ENCODE peak calls at places on chromosomes 13 and 19, in nine cellular contexts. K is endothelial cell, D is HCT116, F is AG09309, B is sigmoid colon, R is dorsolateral prefrontal cortex, V is kidney epithelial cell, P is astrocyte of the spinal cord, M is epithelial cell of esophagus. O is an unnamed sample.

GRCh38 chr13:21934309-21934708 is 263.4 kb downstream of the FGF9 start:
- DNase-seq in K (no peak), D (no peak), F (no peak), B (no peak), R (no peak), V (no peak), P (no peak), M (no peak), O (no peak)

GRCh38 chr19:28061111-28061510 is 1151.8 kb downstream of the UQCRFS1 start:
- DNase-seq in K (no peak), D (no peak), F (no peak), B (no peak), R (no peak), V (no peak), P (no peak), M (no peak), O (no peak)

GRCh38 chr19:41887711-41888382 is 4.9 kb downstream of the ARHGEF1 start:
- DNase-seq in K (no peak), D (peak), F (no peak), B (no peak), R (peak), V (peak), P (peak), M (peak), O (no peak)

GRCh38 chr19:13024126-13024957 is 29.1 kb downstream of the NFIX start:
- DNase-seq in K (no peak), D (no peak), F (no peak), B (peak), R (no peak), V (no peak), P (no peak), M (no peak), O (peak)

GRCh38 chr19:19115954-19116353 is 22.3 kb downstream of the TMEM161A start:
- DNase-seq in K (peak), D (no peak), F (no peak), B (no peak), R (no peak), V (no peak), P (no peak), M (no peak), O (peak)

GRCh38 chr19:16111160-16111908 is at the start of gene RAB8A:
- DNase-seq in K (peak), D (peak), F (peak), B (peak), R (peak), V (peak), P (peak), M (peak), O (peak)

GRCh38 chr19:57803594-57804325 is 11.0 kb downstream of the ZNF552 start:
- DNase-seq in K (peak), D (peak), F (peak), B (no peak), R (no peak), V (peak), P (peak), M (peak), O (peak)

GRCh38 chr13:83827338-83827737 is 54.9 kb downstream of the SLITRK1 start:
- DNase-seq in K (no peak), D (no peak), F (no peak), B (no peak), R (no peak), V (no peak), P (no peak), M (peak), O (no peak)

GRCh38 chr13:21569686-21570085 is 34.3 kb downstream of the MICU2 start:
- DNase-seq in K (no peak), D (no peak), F (no peak), B (no peak), R (no peak), V (no peak), P (no peak), M (no peak), O (no peak)

GRCh38 chr19:39827216-39827615 is 6.7 kb downstream of the DYRK1B start:
- DNase-seq in K (no peak), D (no peak), F (no peak), B (no peak), R (no peak), V (no peak), P (no peak), M (no peak), O (no peak)

GRCh38 chr13:43544011-43544410 is 242.8 kb downstream of the ENOX1 start:
- DNase-seq in K (no peak), D (no peak), F (no peak), B (peak), R (no peak), V (no peak), P (peak), M (peak), O (no peak)

GRCh38 chr13:48258430-48258829 is 25.4 kb downstream of the ITM2B start:
- DNase-seq in K (no peak), D (no peak), F (no peak), B (no peak), R (no peak), V (no peak), P (no peak), M (no peak), O (no peak)

GRCh38 chr13:78604782-78605611 is 1.6 kb upstream of the POU4F1 start:
- DNase-seq in K (no peak), D (no peak), F (no peak), B (no peak), R (no peak), V (no peak), P (no peak), M (peak), O (no peak)

GRCh38 chr19:49423985-49424303 is 703 bp upstream of the PTH2 start:
- DNase-seq in K (no peak), D (no peak), F (no peak), B (no peak), R (no peak), V (no peak), P (no peak), M (no peak), O (no peak)

GRCh38 chr13:38866649-38867048 is 124.0 kb downstream of the STOML3 start:
- DNase-seq in K (no peak), D (no peak), F (no peak), B (no peak), R (no peak), V (no peak), P (no peak), M (peak), O (peak)

GRCh38 chr13:50732712-50733111 is 110.8 kb downstream of the DLEU7 start:
- DNase-seq in K (no peak), D (no peak), F (peak), B (no peak), R (no peak), V (no peak), P (peak), M (peak), O (no peak)

GRCh38 chr19:29475469-29475868 is 50.3 kb upstream of the VSTM2B start:
- DNase-seq in K (no peak), D (no peak), F (no peak), B (no peak), R (no peak), V (no peak), P (no peak), M (no peak), O (no peak)

GRCh38 chr19:38880882-38881609 is 3.0 kb upstream of the RINL start:
- DNase-seq in K (no peak), D (no peak), F (no peak), B (no peak), R (no peak), V (no peak), P (no peak), M (no peak), O (no peak)

GRCh38 chr13:29545988-29546387 is 49.5 kb downstream of the SLC7A1 start:
- DNase-seq in K (no peak), D (no peak), F (no peak), B (no peak), R (no peak), V (no peak), P (no peak), M (no peak), O (no peak)

GRCh38 chr13:106348032-106348431 is 187.4 kb downstream of the EFNB2 start:
- DNase-seq in K (no peak), D (peak), F (no peak), B (no peak), R (no peak), V (peak), P (peak), M (peak), O (peak)

GRCh38 chr13:79392882-79393563 is 13.0 kb downstream of the RBM26 start:
- DNase-seq in K (no peak), D (no peak), F (no peak), B (no peak), R (no peak), V (no peak), P (peak), M (peak), O (no peak)

GRCh38 chr13:30196025-30196424 is 111.3 kb downstream of the KATNAL1 start:
- DNase-seq in K (no peak), D (peak), F (no peak), B (no peak), R (no peak), V (no peak), P (peak), M (no peak), O (peak)

GRCh38 chr19:39599116-39599515 is 3.2 kb upstream of the LGALS13 start:
- DNase-seq in K (peak), D (no peak), F (no peak), B (no peak), R (no peak), V (no peak), P (peak), M (peak), O (peak)

GRCh38 chr19:42879613-42880012 is at the start of gene PSG1:
- DNase-seq in K (no peak), D (no peak), F (no peak), B (no peak), R (no peak), V (no peak), P (no peak), M (no peak), O (no peak)

GRCh38 chr19:11902228-11902627 is 14.6 kb downstream of the ZNF69 start:
- DNase-seq in K (no peak), D (no peak), F (no peak), B (no peak), R (no peak), V (no peak), P (no peak), M (no peak), O (no peak)

GRCh38 chr13:46100191-46100877 is 4.5 kb downstream of the CPB2 start:
- DNase-seq in K (no peak), D (no peak), F (no peak), B (no peak), R (no peak), V (no peak), P (no peak), M (peak), O (no peak)

GRCh38 chr13:98390086-98390697 is 186.7 kb downstream of the STK24 start:
- DNase-seq in K (no peak), D (no peak), F (no peak), B (no peak), R (no peak), V (no peak), P (peak), M (no peak), O (no peak)

GRCh38 chr19:10678813-10679212 is 22.4 kb upstream of the QTRT1 start:
- DNase-seq in K (no peak), D (no peak), F (no peak), B (no peak), R (no peak), V (no peak), P (no peak), M (no peak), O (no peak)

DNA sequence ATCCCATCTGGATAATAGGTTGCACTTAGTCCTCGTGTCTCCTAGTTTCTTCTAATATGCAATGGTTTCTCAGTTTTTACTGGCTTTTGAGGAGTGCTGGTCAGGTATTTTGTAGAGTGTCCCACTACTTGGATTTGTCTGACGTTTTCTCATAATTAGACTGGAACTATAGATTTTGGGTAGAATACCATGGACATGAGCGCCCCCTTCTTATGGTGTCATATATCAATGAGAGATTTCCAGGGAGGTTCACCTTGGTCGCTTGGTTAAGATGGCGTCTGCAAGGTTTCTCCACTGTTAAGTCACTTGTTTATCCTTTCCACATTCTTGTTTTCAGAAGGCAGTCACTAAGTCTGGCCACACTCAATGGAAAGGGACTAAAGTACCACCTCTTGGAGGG is 6.7 kb downstream of the SOHLH2 start:
- DNase-seq in K (no peak), D (no peak), F (no peak), B (no peak), R (no peak), V (no peak), P (no peak), M (no peak), O (no peak)
- TF ChIP-seq CTCF in K (no peak), D (no peak), F (no peak), B (no peak), R (no peak), V (peak), P (no peak), M (no peak), O (no peak)

GRCh38 chr19:1177322-1178114 is 3.5 kb upstream of the SBNO2 start:
- DNase-seq in K (no peak), D (peak), F (peak), B (peak), R (no peak), V (peak), P (peak), M (peak), O (peak)
- TF ChIP-seq CTCF in K (no peak), D (no peak), F (peak), B (no peak), R (no peak), V (peak), P (peak), M (peak), O (peak)

GRCh38 chr19:35479278-35479677 is 11.0 kb downstream of the KRTDAP start:
- DNase-seq in K (no peak), D (no peak), F (no peak), B (no peak), R (no peak), V (no peak), P (no peak), M (peak), O (no peak)
- TF ChIP-seq CTCF in K (no peak), D (no peak), F (no peak), B (no peak), R (no peak), V (no peak), P (no peak), M (peak), O (no peak)

GRCh38 chr19:35315883-35316282 is 13.1 kb upstream of the CD22 start:
- DNase-seq in K (no peak), D (no peak), F (no peak), B (no peak), R (no peak), V (no peak), P (no peak), M (no peak), O (no peak)
- TF ChIP-seq CTCF in K (no peak), D (no peak), F (no peak), B (no peak), R (no peak), V (no peak), P (no peak), M (no peak), O (no peak)

DNA sequence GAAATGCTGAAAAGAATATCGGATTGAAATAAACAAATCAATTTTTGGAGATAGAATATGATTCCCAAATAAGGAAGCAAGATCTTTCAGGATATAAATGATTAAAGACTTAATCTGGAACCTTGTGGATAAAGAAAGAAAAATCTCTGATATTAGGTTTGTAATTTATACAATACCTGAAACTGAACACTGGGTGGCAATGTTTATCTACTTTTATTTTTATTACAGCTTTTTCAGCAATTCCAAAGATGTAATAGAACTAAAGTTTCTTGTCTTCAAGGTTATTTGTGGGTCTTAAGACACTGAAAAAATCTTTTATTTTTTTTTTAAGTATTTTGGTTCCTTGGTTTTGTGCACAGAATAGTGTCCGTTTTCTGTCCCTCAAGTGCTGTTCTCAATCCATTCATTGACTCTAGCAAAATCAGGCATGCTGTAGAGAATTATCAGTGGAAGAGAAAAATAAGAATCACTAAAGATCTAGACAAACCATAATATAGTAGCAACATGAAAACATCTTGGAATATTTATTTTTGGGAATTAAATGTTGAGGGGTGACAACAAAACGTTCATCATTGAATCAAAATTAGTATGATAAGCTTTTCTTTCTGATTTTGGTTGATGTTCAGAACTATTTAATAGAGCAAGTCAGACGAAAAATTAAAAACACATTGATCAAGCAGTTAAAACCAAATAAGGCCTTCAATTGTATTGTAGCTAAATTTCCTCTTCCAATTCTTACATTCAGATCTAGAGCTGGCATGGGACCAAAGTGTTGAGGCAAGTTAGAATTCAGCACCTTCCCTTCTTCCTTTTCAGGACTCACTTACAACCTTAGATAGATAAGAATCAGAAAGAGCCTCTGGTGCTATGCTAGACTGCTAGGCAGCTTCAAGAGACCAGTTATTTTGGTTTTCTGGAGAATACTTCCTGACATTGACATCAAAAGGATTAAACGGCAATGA is 704.4 kb upstream of the PCDH20 start:
- DNase-seq in K (no peak), D (peak), F (no peak), B (no peak), R (no peak), V (no peak), P (peak), M (peak), O (peak)
- TF ChIP-seq CTCF in K (peak), D (peak), F (peak), B (no peak), R (peak), V (no peak), P (peak), M (no peak), O (peak)

O was measured in cardiac muscle cell.